ENCODE peak calls at places on chromosomes 4 and X, in eight cellular contexts. One of them, this sample, is unnamed.

GRCh38 chrX:103783971-103784370 is 7.3 kb downstream of the PLP1 start:
- DNase-seq in nephron progenitor cell: no peak
- DNase-seq in colonic mucosa: no peak
- DNase-seq in A172: no peak
- DNase-seq in NCI-H460: no peak
- DNase-seq in NCI-H510A treated with DMSO at 0.1 percent for 48 hours: no peak
- DNase-seq in posterior vena cava: no peak
- DNase-seq in tibial artery: peak
- DNase-seq in this sample: no peak

GRCh38 chr4:134906404-134907023 is 704.9 kb upstream of the PABPC4L start:
- DNase-seq in nephron progenitor cell: peak
- DNase-seq in colonic mucosa: no peak
- DNase-seq in A172: peak
- DNase-seq in NCI-H460: peak
- DNase-seq in NCI-H510A treated with DMSO at 0.1 percent for 48 hours: peak
- DNase-seq in posterior vena cava: no peak
- DNase-seq in tibial artery: no peak
- DNase-seq in this sample: no peak

GRCh38 chrX:9912341-9912740 is 54.8 kb upstream of the CLDN34 start:
- DNase-seq in nephron progenitor cell: peak
- DNase-seq in colonic mucosa: no peak
- DNase-seq in A172: no peak
- DNase-seq in NCI-H460: no peak
- DNase-seq in NCI-H510A treated with DMSO at 0.1 percent for 48 hours: peak
- DNase-seq in posterior vena cava: no peak
- DNase-seq in tibial artery: no peak
- DNase-seq in this sample: peak

GRCh38 chrX:16185725-16186136 is 18.4 kb downstream of the MAGEB17 start:
- DNase-seq in nephron progenitor cell: no peak
- DNase-seq in colonic mucosa: no peak
- DNase-seq in A172: peak
- DNase-seq in NCI-H460: no peak
- DNase-seq in NCI-H510A treated with DMSO at 0.1 percent for 48 hours: no peak
- DNase-seq in posterior vena cava: no peak
- DNase-seq in tibial artery: no peak
- DNase-seq in this sample: peak

GRCh38 chr4:57249083-57249482 is 138.9 kb upstream of the IGFBP7 start:
- DNase-seq in nephron progenitor cell: no peak
- DNase-seq in colonic mucosa: no peak
- DNase-seq in A172: peak
- DNase-seq in NCI-H460: no peak
- DNase-seq in NCI-H510A treated with DMSO at 0.1 percent for 48 hours: no peak
- DNase-seq in posterior vena cava: no peak
- DNase-seq in tibial artery: no peak
- DNase-seq in this sample: no peak

GRCh38 chr4:184282895-184283654 is 65.4 kb upstream of the ENPP6 start:
- DNase-seq in nephron progenitor cell: no peak
- DNase-seq in colonic mucosa: peak
- DNase-seq in A172: no peak
- DNase-seq in NCI-H460: no peak
- DNase-seq in NCI-H510A treated with DMSO at 0.1 percent for 48 hours: peak
- DNase-seq in posterior vena cava: no peak
- DNase-seq in tibial artery: no peak
- DNase-seq in this sample: no peak

GRCh38 chrX:22445880-22446279 is 173.2 kb downstream of the CBLL2 start:
- DNase-seq in nephron progenitor cell: no peak
- DNase-seq in colonic mucosa: no peak
- DNase-seq in A172: no peak
- DNase-seq in NCI-H460: no peak
- DNase-seq in NCI-H510A treated with DMSO at 0.1 percent for 48 hours: no peak
- DNase-seq in posterior vena cava: no peak
- DNase-seq in tibial artery: no peak
- DNase-seq in this sample: no peak

GRCh38 chr4:70714061-70714468 is 7.7 kb upstream of the RUFY3 start:
- DNase-seq in nephron progenitor cell: no peak
- DNase-seq in colonic mucosa: no peak
- DNase-seq in A172: no peak
- DNase-seq in NCI-H460: no peak
- DNase-seq in NCI-H510A treated with DMSO at 0.1 percent for 48 hours: no peak
- DNase-seq in posterior vena cava: no peak
- DNase-seq in tibial artery: no peak
- DNase-seq in this sample: no peak

GRCh38 chrX:38409289-38409688 is 56.9 kb downstream of the OTC start:
- DNase-seq in nephron progenitor cell: no peak
- DNase-seq in colonic mucosa: no peak
- DNase-seq in A172: no peak
- DNase-seq in NCI-H460: no peak
- DNase-seq in NCI-H510A treated with DMSO at 0.1 percent for 48 hours: no peak
- DNase-seq in posterior vena cava: no peak
- DNase-seq in tibial artery: no peak
- DNase-seq in this sample: no peak

GRCh38 chrX:8237718-8238117 is 66.7 kb upstream of the VCX2 start:
- DNase-seq in nephron progenitor cell: no peak
- DNase-seq in colonic mucosa: no peak
- DNase-seq in A172: no peak
- DNase-seq in NCI-H460: no peak
- DNase-seq in NCI-H510A treated with DMSO at 0.1 percent for 48 hours: no peak
- DNase-seq in posterior vena cava: no peak
- DNase-seq in tibial artery: no peak
- DNase-seq in this sample: no peak

GRCh38 chr4:110119347-110119746 is 79.1 kb downstream of the ELOVL6 start:
- DNase-seq in nephron progenitor cell: no peak
- DNase-seq in colonic mucosa: peak
- DNase-seq in A172: no peak
- DNase-seq in NCI-H460: no peak
- DNase-seq in NCI-H510A treated with DMSO at 0.1 percent for 48 hours: peak
- DNase-seq in posterior vena cava: no peak
- DNase-seq in tibial artery: no peak
- DNase-seq in this sample: no peak

GRCh38 chr4:37439809-37440518 is 195.4 kb downstream of the NWD2 start:
- DNase-seq in nephron progenitor cell: no peak
- DNase-seq in colonic mucosa: no peak
- DNase-seq in A172: no peak
- DNase-seq in NCI-H460: no peak
- DNase-seq in NCI-H510A treated with DMSO at 0.1 percent for 48 hours: no peak
- DNase-seq in posterior vena cava: no peak
- DNase-seq in tibial artery: no peak
- DNase-seq in this sample: no peak

GRCh38 chrX:55007633-55008032 is 7.5 kb downstream of the APEX2 start:
- DNase-seq in nephron progenitor cell: no peak
- DNase-seq in colonic mucosa: peak
- DNase-seq in A172: peak
- DNase-seq in NCI-H460: no peak
- DNase-seq in NCI-H510A treated with DMSO at 0.1 percent for 48 hours: no peak
- DNase-seq in posterior vena cava: no peak
- DNase-seq in tibial artery: peak
- DNase-seq in this sample: peak

GRCh38 chrX:68018248-68019203 is 414.8 kb downstream of the OPHN1 start:
- DNase-seq in nephron progenitor cell: peak
- DNase-seq in colonic mucosa: no peak
- DNase-seq in A172: no peak
- DNase-seq in NCI-H460: peak
- DNase-seq in NCI-H510A treated with DMSO at 0.1 percent for 48 hours: no peak
- DNase-seq in posterior vena cava: no peak
- DNase-seq in tibial artery: no peak
- DNase-seq in this sample: peak

GRCh38 chr4:100816646-100817045 is 298.8 kb upstream of the EMCN start:
- DNase-seq in nephron progenitor cell: no peak
- DNase-seq in colonic mucosa: no peak
- DNase-seq in A172: no peak
- DNase-seq in NCI-H460: no peak
- DNase-seq in NCI-H510A treated with DMSO at 0.1 percent for 48 hours: no peak
- DNase-seq in posterior vena cava: no peak
- DNase-seq in tibial artery: no peak
- DNase-seq in this sample: no peak

GRCh38 chrX:120732461-120732860 is 102.6 kb upstream of the C1GALT1C1 start:
- DNase-seq in nephron progenitor cell: no peak
- DNase-seq in colonic mucosa: no peak
- DNase-seq in A172: no peak
- DNase-seq in NCI-H460: no peak
- DNase-seq in NCI-H510A treated with DMSO at 0.1 percent for 48 hours: no peak
- DNase-seq in posterior vena cava: no peak
- DNase-seq in tibial artery: no peak
- DNase-seq in this sample: no peak

GRCh38 chr4:118112117-118112516 is 77.8 kb downstream of the NDST3 start:
- DNase-seq in nephron progenitor cell: no peak
- DNase-seq in colonic mucosa: no peak
- DNase-seq in A172: no peak
- DNase-seq in NCI-H460: no peak
- DNase-seq in NCI-H510A treated with DMSO at 0.1 percent for 48 hours: no peak
- DNase-seq in posterior vena cava: no peak
- DNase-seq in tibial artery: no peak
- DNase-seq in this sample: no peak

GRCh38 chr4:32735856-32736590 is 2015.9 kb downstream of the PCDH7 start:
- DNase-seq in nephron progenitor cell: no peak
- DNase-seq in colonic mucosa: no peak
- DNase-seq in A172: no peak
- DNase-seq in NCI-H460: no peak
- DNase-seq in NCI-H510A treated with DMSO at 0.1 percent for 48 hours: no peak
- DNase-seq in posterior vena cava: no peak
- DNase-seq in tibial artery: no peak
- DNase-seq in this sample: no peak

GRCh38 chr4:154779362-154779947 is 1.6 kb upstream of the RBM46 start:
- DNase-seq in nephron progenitor cell: no peak
- DNase-seq in colonic mucosa: no peak
- DNase-seq in A172: peak
- DNase-seq in NCI-H460: peak
- DNase-seq in NCI-H510A treated with DMSO at 0.1 percent for 48 hours: no peak
- DNase-seq in posterior vena cava: no peak
- DNase-seq in tibial artery: no peak
- DNase-seq in this sample: peak

GRCh38 chrX:143437439-143437838 is 79.8 kb downstream of the SPANXN3 start:
- DNase-seq in nephron progenitor cell: peak
- DNase-seq in colonic mucosa: no peak
- DNase-seq in A172: no peak
- DNase-seq in NCI-H460: peak
- DNase-seq in NCI-H510A treated with DMSO at 0.1 percent for 48 hours: no peak
- DNase-seq in posterior vena cava: no peak
- DNase-seq in tibial artery: no peak
- DNase-seq in this sample: no peak

GRCh38 chr4:168480991-168481588 is 798 bp upstream of the DDX60L start:
- DNase-seq in nephron progenitor cell: no peak
- DNase-seq in colonic mucosa: peak
- DNase-seq in A172: peak
- DNase-seq in NCI-H460: peak
- DNase-seq in NCI-H510A treated with DMSO at 0.1 percent for 48 hours: peak
- DNase-seq in posterior vena cava: no peak
- DNase-seq in tibial artery: no peak
- DNase-seq in this sample: peak

GRCh38 chrX:24506082-24506481 is 41.0 kb downstream of the PDK3 start:
- DNase-seq in nephron progenitor cell: no peak
- DNase-seq in colonic mucosa: no peak
- DNase-seq in A172: peak
- DNase-seq in NCI-H460: no peak
- DNase-seq in NCI-H510A treated with DMSO at 0.1 percent for 48 hours: no peak
- DNase-seq in posterior vena cava: no peak
- DNase-seq in tibial artery: no peak
- DNase-seq in this sample: peak

GRCh38 chr4:103845075-103845474 is 125.3 kb upstream of the TACR3 start:
- DNase-seq in nephron progenitor cell: no peak
- DNase-seq in colonic mucosa: no peak
- DNase-seq in A172: no peak
- DNase-seq in NCI-H460: no peak
- DNase-seq in NCI-H510A treated with DMSO at 0.1 percent for 48 hours: no peak
- DNase-seq in posterior vena cava: no peak
- DNase-seq in tibial artery: no peak
- DNase-seq in this sample: no peak